ENCODE peak calls at places on chromosomes 2 and 18, in ten cellular contexts. One of them, this sample, is unnamed.

GRCh38 chr18:11322716-11323115 is 173.3 kb upstream of the PIEZO2 start:
- DNase-seq in transverse colon: no peak
- DNase-seq in HepG2: no peak
- DNase-seq in ovary: no peak
- DNase-seq in astrocyte of the spinal cord: no peak
- DNase-seq in neural progenitor cell: no peak
- DNase-seq in MM.1S: no peak
- DNase-seq in cardiac muscle cell: no peak
- DNase-seq in OCI-LY7: no peak
- DNase-seq in nephron progenitor cell: no peak
- DNase-seq in this sample: no peak

GRCh38 chr2:175282300-175282699 is 100.8 kb upstream of the ATP5MC3 start:
- DNase-seq in neural progenitor cell: peak; percentile 2
- DNase-seq in nephron progenitor cell: peak; percentile 5
- DNase-seq in cardiac muscle cell: peak; percentile 65
- DNase-seq in ovary: no peak
- DNase-seq in astrocyte of the spinal cord: peak; percentile 47
- DNase-seq in HepG2: peak; percentile 20
- DNase-seq in OCI-LY7: peak; percentile 46
- DNase-seq in MM.1S: peak; percentile 48
- DNase-seq in transverse colon: no peak
- DNase-seq in this sample: no peak

GRCh38 chr18:50695431-50696176 is 124.2 kb downstream of the MRO start:
- DNase-seq in ovary: no peak
- DNase-seq in transverse colon: no peak
- DNase-seq in MM.1S: no peak
- DNase-seq in astrocyte of the spinal cord: no peak
- DNase-seq in HepG2: no peak
- DNase-seq in neural progenitor cell: no peak
- DNase-seq in cardiac muscle cell: no peak
- DNase-seq in OCI-LY7: no peak
- DNase-seq in nephron progenitor cell: no peak
- DNase-seq in this sample: no peak

GRCh38 chr2:166651080-166651675 is 157.1 kb upstream of the SCN7A start:
- DNase-seq in cardiac muscle cell: peak; percentile 70
- DNase-seq in astrocyte of the spinal cord: peak; percentile 81
- DNase-seq in MM.1S: no peak
- DNase-seq in neural progenitor cell: no peak
- DNase-seq in transverse colon: no peak
- DNase-seq in ovary: no peak
- DNase-seq in HepG2: no peak
- DNase-seq in OCI-LY7: no peak
- DNase-seq in nephron progenitor cell: no peak
- DNase-seq in this sample: no peak

GRCh38 chr2:220811115-220811514 is 761.0 kb downstream of the EPHA4 start:
- DNase-seq in HepG2: no peak
- DNase-seq in transverse colon: no peak
- DNase-seq in OCI-LY7: no peak
- DNase-seq in MM.1S: no peak
- DNase-seq in ovary: no peak
- DNase-seq in cardiac muscle cell: no peak
- DNase-seq in nephron progenitor cell: no peak
- DNase-seq in neural progenitor cell: no peak
- DNase-seq in astrocyte of the spinal cord: peak; percentile 23
- DNase-seq in this sample: no peak

GRCh38 chr2:32627441-32627900 is 379 bp upstream of the TTC27 start:
- DNase-seq in cardiac muscle cell: peak; percentile 74
- DNase-seq in transverse colon: peak; percentile 36
- DNase-seq in HepG2: peak; percentile 9
- DNase-seq in astrocyte of the spinal cord: no peak
- DNase-seq in neural progenitor cell: peak; percentile 66
- DNase-seq in OCI-LY7: no peak
- DNase-seq in MM.1S: peak; percentile 7
- DNase-seq in ovary: peak; percentile 56
- DNase-seq in nephron progenitor cell: peak; percentile 36
- DNase-seq in this sample: no peak

GRCh38 chr2:181970160-181970794 is 15.4 kb upstream of the PPP1R1C start:
- DNase-seq in transverse colon: no peak
- DNase-seq in nephron progenitor cell: no peak
- DNase-seq in HepG2: peak; percentile 16
- DNase-seq in OCI-LY7: no peak
- DNase-seq in cardiac muscle cell: no peak
- DNase-seq in neural progenitor cell: peak; percentile 42
- DNase-seq in ovary: no peak
- DNase-seq in MM.1S: no peak
- DNase-seq in astrocyte of the spinal cord: no peak
- DNase-seq in this sample: no peak

GRCh38 chr2:46072146-46072820 is 224.9 kb upstream of the EPAS1 start:
- DNase-seq in MM.1S: no peak
- DNase-seq in astrocyte of the spinal cord: peak; percentile 45
- DNase-seq in OCI-LY7: no peak
- DNase-seq in HepG2: no peak
- DNase-seq in ovary: no peak
- DNase-seq in transverse colon: no peak
- DNase-seq in cardiac muscle cell: peak; percentile 34
- DNase-seq in neural progenitor cell: no peak
- DNase-seq in nephron progenitor cell: no peak
- DNase-seq in this sample: no peak

GRCh38 chr18:10336749-10337148 is 117.7 kb upstream of the APCDD1 start:
- DNase-seq in neural progenitor cell: no peak
- DNase-seq in transverse colon: no peak
- DNase-seq in ovary: no peak
- DNase-seq in nephron progenitor cell: no peak
- DNase-seq in astrocyte of the spinal cord: no peak
- DNase-seq in MM.1S: no peak
- DNase-seq in cardiac muscle cell: no peak
- DNase-seq in OCI-LY7: no peak
- DNase-seq in HepG2: no peak
- DNase-seq in this sample: no peak

GRCh38 chr18:36386150-36386920 is 88.8 kb downstream of the FHOD3 start:
- DNase-seq in HepG2: no peak
- DNase-seq in OCI-LY7: no peak
- DNase-seq in cardiac muscle cell: no peak
- DNase-seq in nephron progenitor cell: no peak
- DNase-seq in transverse colon: no peak
- DNase-seq in astrocyte of the spinal cord: no peak
- DNase-seq in MM.1S: no peak
- DNase-seq in neural progenitor cell: no peak
- DNase-seq in ovary: no peak
- DNase-seq in this sample: no peak

GRCh38 chr18:69785466-69785865 is 162.2 kb downstream of the CD226 start:
- DNase-seq in OCI-LY7: no peak
- DNase-seq in MM.1S: no peak
- DNase-seq in neural progenitor cell: no peak
- DNase-seq in transverse colon: no peak
- DNase-seq in astrocyte of the spinal cord: peak; percentile 23
- DNase-seq in HepG2: no peak
- DNase-seq in nephron progenitor cell: no peak
- DNase-seq in ovary: no peak
- DNase-seq in cardiac muscle cell: peak; percentile 70
- DNase-seq in this sample: no peak

DNA sequence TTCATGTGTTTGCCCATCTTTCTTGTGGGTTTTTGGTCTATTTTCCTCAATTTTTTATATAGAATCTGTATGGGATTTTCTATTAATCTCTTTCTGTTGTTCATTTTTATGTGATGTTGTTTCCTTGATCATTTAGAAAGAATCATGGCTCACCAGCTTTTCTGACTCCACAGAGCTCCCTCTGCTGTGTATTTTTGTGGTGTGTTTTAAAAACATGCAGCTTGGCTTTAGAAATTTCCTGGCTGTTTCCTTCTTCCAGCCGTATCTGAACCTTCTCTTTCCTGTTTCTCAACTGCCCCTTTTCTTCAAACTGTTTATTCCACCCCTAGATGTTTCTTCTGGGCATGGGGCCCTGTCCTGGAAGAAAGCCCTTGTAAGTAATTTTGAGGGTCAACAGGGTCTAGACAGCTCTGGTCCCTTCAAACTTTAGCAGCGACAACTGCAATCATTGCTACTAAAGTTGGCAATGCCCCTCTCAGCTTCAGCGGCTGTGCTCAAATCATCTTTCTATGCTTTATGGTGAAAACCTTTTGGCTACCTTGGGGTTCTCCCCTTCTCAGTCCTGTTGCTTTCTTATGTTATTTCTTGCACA is 17.6 kb upstream of the COPS8 start:
- DNase-seq in MM.1S: no peak
- DNase-seq in OCI-LY7: no peak
- DNase-seq in ovary: no peak
- DNase-seq in astrocyte of the spinal cord: no peak
- DNase-seq in cardiac muscle cell: peak; percentile 63
- DNase-seq in HepG2: no peak
- DNase-seq in neural progenitor cell: no peak
- DNase-seq in transverse colon: no peak
- DNase-seq in nephron progenitor cell: no peak
- DNase-seq in this sample: no peak
- TF ChIP-seq CTCF in MM.1S: no peak
- TF ChIP-seq CTCF in OCI-LY7: peak; percentile 23
- TF ChIP-seq CTCF in ovary: no peak
- TF ChIP-seq CTCF in astrocyte of the spinal cord: peak; percentile 5
- TF ChIP-seq CTCF in cardiac muscle cell: peak; percentile 42
- TF ChIP-seq CTCF in HepG2: no peak
- TF ChIP-seq CTCF in neural progenitor cell: no peak
- TF ChIP-seq CTCF in transverse colon: no peak
- TF ChIP-seq CTCF in nephron progenitor cell: no peak
- TF ChIP-seq CTCF in this sample: no peak

GRCh38 chr2:53040536-53041229 is 726.9 kb upstream of the CHAC2 start:
- DNase-seq in MM.1S: no peak
- DNase-seq in HepG2: no peak
- DNase-seq in nephron progenitor cell: no peak
- DNase-seq in neural progenitor cell: no peak
- DNase-seq in ovary: no peak
- DNase-seq in astrocyte of the spinal cord: no peak
- DNase-seq in cardiac muscle cell: no peak
- DNase-seq in transverse colon: no peak
- DNase-seq in OCI-LY7: no peak
- DNase-seq in this sample: no peak
- TF ChIP-seq CTCF in MM.1S: no peak
- TF ChIP-seq CTCF in HepG2: no peak
- TF ChIP-seq CTCF in nephron progenitor cell: no peak
- TF ChIP-seq CTCF in neural progenitor cell: peak; percentile 38
- TF ChIP-seq CTCF in ovary: no peak
- TF ChIP-seq CTCF in astrocyte of the spinal cord: no peak
- TF ChIP-seq CTCF in cardiac muscle cell: peak; percentile 6
- TF ChIP-seq CTCF in transverse colon: no peak
- TF ChIP-seq CTCF in OCI-LY7: no peak
- TF ChIP-seq CTCF in this sample: peak; percentile 43

GRCh38 chr2:63679252-63679850 is 90.6 kb downstream of the MDH1 start:
- DNase-seq in ovary: no peak
- DNase-seq in astrocyte of the spinal cord: no peak
- DNase-seq in OCI-LY7: no peak
- DNase-seq in transverse colon: no peak
- DNase-seq in neural progenitor cell: no peak
- DNase-seq in nephron progenitor cell: no peak
- DNase-seq in cardiac muscle cell: no peak
- DNase-seq in MM.1S: no peak
- DNase-seq in HepG2: no peak
- DNase-seq in this sample: no peak

GRCh38 chr2:63669596-63669995 is 80.8 kb downstream of the MDH1 start:
- DNase-seq in astrocyte of the spinal cord: no peak
- DNase-seq in MM.1S: no peak
- DNase-seq in cardiac muscle cell: no peak
- DNase-seq in OCI-LY7: no peak
- DNase-seq in nephron progenitor cell: no peak
- DNase-seq in ovary: no peak
- DNase-seq in transverse colon: no peak
- DNase-seq in HepG2: no peak
- DNase-seq in neural progenitor cell: no peak
- DNase-seq in this sample: no peak

GRCh38 chr2:63676135-63676534 is 87.4 kb downstream of the MDH1 start:
- DNase-seq in ovary: no peak
- DNase-seq in OCI-LY7: no peak
- DNase-seq in nephron progenitor cell: no peak
- DNase-seq in astrocyte of the spinal cord: no peak
- DNase-seq in HepG2: no peak
- DNase-seq in MM.1S: no peak
- DNase-seq in transverse colon: no peak
- DNase-seq in neural progenitor cell: no peak
- DNase-seq in cardiac muscle cell: no peak
- DNase-seq in this sample: no peak

GRCh38 chr2:63678085-63678484 is 89.3 kb downstream of the MDH1 start:
- DNase-seq in MM.1S: no peak
- DNase-seq in neural progenitor cell: no peak
- DNase-seq in ovary: no peak
- DNase-seq in cardiac muscle cell: no peak
- DNase-seq in OCI-LY7: no peak
- DNase-seq in astrocyte of the spinal cord: no peak
- DNase-seq in HepG2: no peak
- DNase-seq in nephron progenitor cell: no peak
- DNase-seq in transverse colon: no peak
- DNase-seq in this sample: no peak

DNA sequence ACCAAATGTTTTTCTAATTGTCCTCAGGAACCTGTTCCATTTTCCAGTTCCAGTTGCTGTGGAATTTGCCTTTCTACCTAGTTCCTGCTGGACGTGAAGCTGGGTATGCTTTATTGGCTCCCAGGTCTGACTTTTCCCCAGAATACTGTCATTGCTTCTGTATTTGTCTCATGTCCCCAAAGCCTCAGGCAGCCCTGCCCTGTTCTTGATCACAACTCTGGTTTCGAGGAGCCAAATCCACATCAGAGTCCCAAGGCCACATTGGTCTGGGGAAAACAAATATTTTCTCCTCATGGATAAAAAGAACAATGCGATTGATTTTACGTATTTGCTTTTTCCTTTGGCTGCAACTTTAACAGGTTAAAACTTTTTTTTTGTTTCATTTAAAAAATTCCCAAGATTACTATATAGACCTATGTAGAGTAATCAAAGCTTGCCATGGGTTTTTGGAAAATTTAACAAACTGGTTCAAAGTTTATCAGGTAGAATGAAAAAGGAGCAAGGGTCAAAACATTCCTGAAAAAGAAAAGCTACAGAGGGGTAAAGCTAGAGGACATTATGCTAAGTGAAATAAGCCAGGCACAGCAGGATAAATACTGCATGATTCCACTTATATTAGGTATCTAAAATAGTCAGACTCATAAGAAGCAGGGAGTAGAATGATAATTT is 85.2 kb downstream of the MDH1 start:
- DNase-seq in OCI-LY7: no peak
- DNase-seq in transverse colon: no peak
- DNase-seq in HepG2: no peak
- DNase-seq in cardiac muscle cell: no peak
- DNase-seq in MM.1S: no peak
- DNase-seq in nephron progenitor cell: no peak
- DNase-seq in astrocyte of the spinal cord: no peak
- DNase-seq in ovary: no peak
- DNase-seq in neural progenitor cell: no peak
- DNase-seq in this sample: no peak
- TF ChIP-seq CTCF in OCI-LY7: no peak
- TF ChIP-seq CTCF in transverse colon: no peak
- TF ChIP-seq CTCF in HepG2: no peak
- TF ChIP-seq CTCF in cardiac muscle cell: no peak
- TF ChIP-seq CTCF in MM.1S: no peak
- TF ChIP-seq CTCF in nephron progenitor cell: no peak
- TF ChIP-seq CTCF in astrocyte of the spinal cord: no peak
- TF ChIP-seq CTCF in ovary: no peak
- TF ChIP-seq CTCF in neural progenitor cell: no peak
- TF ChIP-seq CTCF in this sample: no peak

GRCh38 chr2:151024696-151025095 is 237.0 kb downstream of the RBM43 start:
- DNase-seq in astrocyte of the spinal cord: no peak
- DNase-seq in MM.1S: no peak
- DNase-seq in nephron progenitor cell: no peak
- DNase-seq in cardiac muscle cell: no peak
- DNase-seq in ovary: no peak
- DNase-seq in HepG2: no peak
- DNase-seq in transverse colon: no peak
- DNase-seq in neural progenitor cell: no peak
- DNase-seq in OCI-LY7: no peak
- DNase-seq in this sample: no peak
- TF ChIP-seq CTCF in astrocyte of the spinal cord: no peak
- TF ChIP-seq CTCF in MM.1S: no peak
- TF ChIP-seq CTCF in nephron progenitor cell: no peak
- TF ChIP-seq CTCF in cardiac muscle cell: no peak
- TF ChIP-seq CTCF in ovary: no peak
- TF ChIP-seq CTCF in HepG2: no peak
- TF ChIP-seq CTCF in transverse colon: no peak
- TF ChIP-seq CTCF in neural progenitor cell: no peak
- TF ChIP-seq CTCF in OCI-LY7: no peak
- TF ChIP-seq CTCF in this sample: no peak

This sample was measured in neural crest cell.